ENCODE peak calls at places on chromosomes 5 and 9, in ten cellular contexts. V is right lobe of liver; O is left lobe of liver; T is left lung; S is lower lobe of right lung; C is Panc1; A is natural killer cell treated with Interleukin-12 subunit alpha and Interleukin-12 subunit beta and Interleukin-15 and Interleukin-18, amount 100 ng/mL, for 72 hours; B is effector memory CD8-positive, alpha-beta T cell; L is right cardiac atrium; H is heart left ventricle. X is an unnamed sample.

GRCh38 chr5:98307811-98308210 is 465.7 kb upstream of the RGMB start:
- ATAC-seq in V (no peak), O (no peak), T (no peak), S (no peak), C (peak), A (no peak), B (no peak), L (no peak), H (no peak), X (no peak)

GRCh38 chr9:136784249-136784996 is 6.7 kb upstream of the TMEM141 start:
- ATAC-seq in V (no peak), O (no peak), T (peak), S (no peak), C (no peak), A (no peak), B (no peak), L (no peak), H (no peak), X (no peak)

GRCh38 chr9:4614627-4615026 is 47.5 kb upstream of the PLPP6 start:
- ATAC-seq in V (peak), O (peak), T (no peak), S (no peak), C (no peak), A (no peak), B (no peak), L (no peak), H (no peak), X (no peak)

GRCh38 chr5:68252678-68253520 is 37.3 kb downstream of the PIK3R1 start:
- ATAC-seq in V (peak), O (peak), T (peak), S (peak), C (peak), A (no peak), B (peak), L (peak), H (peak), X (peak)

GRCh38 chr9:20437466-20437865 is 184.8 kb downstream of the MLLT3 start:
- ATAC-seq in V (no peak), O (no peak), T (no peak), S (no peak), C (no peak), A (no peak), B (no peak), L (peak), H (peak), X (no peak)

GRCh38 chr5:96015709-96016108 is 54.1 kb upstream of the ELL2 start:
- ATAC-seq in V (no peak), O (no peak), T (no peak), S (no peak), C (no peak), A (no peak), B (no peak), L (no peak), H (no peak), X (no peak)

GRCh38 chr9:2120926-2121689 is 106.0 kb downstream of the SMARCA2 start:
- ATAC-seq in V (no peak), O (no peak), T (peak), S (peak), C (no peak), A (no peak), B (no peak), L (no peak), H (no peak), X (no peak)

GRCh38 chr9:15531380-15531779 is 20.6 kb upstream of the PSIP1 start:
- ATAC-seq in V (no peak), O (no peak), T (no peak), S (no peak), C (no peak), A (no peak), B (no peak), L (no peak), H (no peak), X (no peak)